ENCODE peak calls at places on chromosome 11, in five cellular contexts. O, N, P, Q and M are unnamed samples.

GRCh38 chr11:3198815-3199214 is 19.8 kb downstream of the MRGPRG start:
- DNase-seq in O (no peak), N (no peak), P (no peak), Q (peak; percentile 70), M (no peak)

GRCh38 chr11:35133656-35134055 is 5.3 kb upstream of the CD44 start:
- DNase-seq in O (no peak), N (no peak), P (no peak), Q (no peak), M (no peak)

GRCh38 chr11:122025757-122026156 is 90.3 kb downstream of the BLID start:
- DNase-seq in O (peak; percentile 46), N (no peak), P (no peak), Q (no peak), M (no peak)

GRCh38 chr11:67357831-67358555 is 4.6 kb upstream of the POLD4 start:
- DNase-seq in O (no peak), N (no peak), P (no peak), Q (no peak), M (peak; percentile 58)

GRCh38 chr11:131684111-131685060 is 314.0 kb downstream of the NTM start:
- DNase-seq in O (no peak), N (no peak), P (no peak), Q (peak; percentile 54), M (no peak)

GRCh38 chr11:70210051-70210501 is 7.0 kb downstream of the FADD start:
- DNase-seq in O (no peak), N (no peak), P (no peak), Q (no peak), M (no peak)

GRCh38 chr11:44033411-44033850 is 14.3 kb upstream of the ACCSL start:
- DNase-seq in O (no peak), N (no peak), P (no peak), Q (no peak), M (no peak)

GRCh38 chr11:130782361-130783221 is 133.7 kb downstream of the SNX19 start:
- DNase-seq in O (peak; percentile 27), N (no peak), P (no peak), Q (no peak), M (no peak)

GRCh38 chr11:126129681-126130671 is 67.3 kb upstream of the CDON start:
- DNase-seq in O (no peak), N (no peak), P (no peak), Q (no peak), M (no peak)

GRCh38 chr11:126133902-126134301 is 71.2 kb upstream of the CDON start:
- DNase-seq in O (no peak), N (no peak), P (no peak), Q (no peak), M (no peak)

GRCh38 chr11:126134461-126135155 is 71.9 kb upstream of the CDON start:
- DNase-seq in O (no peak), N (no peak), P (no peak), Q (no peak), M (no peak)

GRCh38 chr11:126135182-126136176 is 72.8 kb upstream of the CDON start:
- DNase-seq in O (no peak), N (no peak), P (peak; percentile 66), Q (no peak), M (no peak)

DNA sequence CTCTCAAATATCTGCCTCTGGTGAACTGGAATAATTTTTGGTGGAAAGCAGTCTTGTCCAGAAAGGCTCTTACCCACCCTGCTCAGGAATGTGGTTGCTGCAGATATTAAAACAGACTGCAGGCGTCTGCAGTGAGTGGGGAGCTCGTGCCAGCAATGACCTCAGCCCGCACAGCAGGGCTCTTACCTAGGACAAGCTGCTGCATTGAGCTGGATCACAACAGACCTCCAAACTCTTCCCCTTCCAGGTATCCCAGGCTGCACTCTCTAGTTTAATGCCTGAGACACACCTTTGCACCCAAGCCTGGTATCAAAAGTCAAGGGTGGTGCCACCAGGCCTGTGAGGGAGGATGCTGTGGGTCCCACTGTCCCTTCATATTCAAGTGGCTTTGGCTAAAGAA is 69.7 kb upstream of the CDON start:
- DNase-seq in O (no peak), N (peak; percentile 88), P (no peak), Q (no peak), M (no peak)
- TF ChIP-seq CTCF in O (no peak), N (no peak), P (no peak), Q (no peak), M (peak; percentile 9)

DNA sequence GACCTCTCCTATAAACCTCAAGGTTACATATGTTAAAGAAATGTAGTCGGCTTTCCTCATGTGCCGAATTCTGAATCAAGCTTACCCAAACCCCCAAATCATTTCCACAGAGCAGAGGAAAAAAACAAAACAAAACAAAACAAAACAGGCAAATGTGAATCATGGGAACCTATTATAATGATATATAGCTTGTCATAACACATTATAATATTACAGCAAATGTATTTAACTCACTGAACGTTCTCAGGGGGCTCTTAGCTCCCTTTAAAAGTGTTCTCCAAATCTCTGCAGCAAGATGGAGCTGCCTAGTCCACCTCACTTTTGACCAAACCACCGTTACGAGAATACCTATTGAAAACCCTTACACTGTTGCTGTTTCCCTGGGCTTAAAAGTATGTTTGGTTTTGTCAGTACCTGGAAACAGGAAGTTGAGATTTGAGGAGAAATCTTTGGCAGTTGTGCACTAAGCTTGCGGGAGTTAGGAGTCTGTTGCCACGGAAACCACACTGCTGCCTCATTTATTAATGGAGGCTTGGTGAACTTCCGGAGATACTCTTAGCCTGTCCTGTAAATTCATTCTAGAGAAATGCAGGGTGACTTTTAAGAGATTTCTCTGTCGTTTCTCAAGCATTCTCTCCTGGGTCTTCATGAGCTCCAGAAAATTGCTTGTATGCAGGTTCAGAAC is 167.0 kb upstream of the RASSF10 start:
- DNase-seq in O (peak; percentile 67), N (no peak), P (peak; percentile 73), Q (no peak), M (no peak)
- H3K4me3 ChIP-seq in O (no peak overlapping the region), N (peak overlapping the region; percentile 10), P (no peak overlapping the region), Q (no peak overlapping the region), M (no peak overlapping the region)

DNA sequence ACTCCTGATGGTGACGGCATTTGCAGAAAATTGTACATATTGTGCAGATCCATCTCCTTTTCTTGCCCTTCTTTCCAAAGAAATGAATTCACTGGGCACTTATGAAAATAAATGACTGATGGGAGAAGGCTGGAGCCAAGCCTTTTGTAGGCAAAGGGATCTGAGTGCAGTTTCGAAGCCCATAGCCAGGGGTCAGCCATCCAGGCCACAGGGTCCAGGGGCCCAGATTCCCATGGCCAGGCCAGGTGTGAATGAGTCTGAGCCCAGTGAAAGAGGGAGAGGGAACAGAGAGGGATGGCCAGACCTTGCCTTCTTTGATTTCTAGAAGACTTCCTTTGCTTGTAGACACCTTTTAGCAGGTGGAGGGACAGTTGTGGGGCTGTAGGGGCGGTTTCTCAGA is 209.1 kb downstream of the KIRREL3 start:
- DNase-seq in O (peak; percentile 73), N (no peak), P (no peak), Q (no peak), M (no peak)
- TF ChIP-seq CTCF in O (peak; percentile 66), N (no peak), P (peak; percentile 5), Q (no peak), M (peak; percentile 25)

DNA sequence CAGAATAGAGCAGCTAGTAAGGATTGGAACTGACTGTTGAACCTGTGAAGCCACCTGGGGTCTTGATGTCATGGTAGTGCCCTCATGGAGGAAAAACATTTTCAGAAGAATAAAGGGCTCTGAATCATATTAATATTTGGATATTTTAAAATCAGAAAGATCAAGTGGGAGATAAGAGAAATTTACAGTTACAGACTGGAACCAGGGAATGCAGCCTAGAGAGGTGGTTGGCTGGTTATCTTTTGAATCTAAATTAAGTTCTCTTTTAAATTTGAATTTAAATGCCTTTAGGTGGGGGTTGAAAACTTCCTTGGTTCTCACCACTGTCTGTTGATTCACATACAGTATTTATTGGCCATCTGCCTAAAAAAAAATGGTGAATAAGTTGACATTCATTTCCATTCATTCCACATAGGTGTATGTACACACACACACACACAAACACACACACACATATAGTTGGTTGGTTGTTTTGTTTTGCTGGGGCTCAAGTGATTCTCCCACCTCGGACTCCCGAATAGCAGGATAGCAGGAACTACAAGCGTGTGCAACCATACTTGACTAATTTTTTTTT is 35.7 kb upstream of the PTPRJ start:
- DNase-seq in O (no peak), N (no peak), P (no peak), Q (no peak), M (no peak)
- H3K4me3 ChIP-seq in O (peak overlapping the region; percentile 44), N (no peak overlapping the region), P (no peak overlapping the region), Q (no peak overlapping the region), M (no peak overlapping the region)